ENCODE peak calls at places on chromosomes 3 and 15, in four cellular contexts. N is lower lobe of right lung, S is GM10248, D is breast epithelium. T is an unnamed sample.

GRCh38 chr3:127326341-127326740 is 38.5 kb upstream of the PRR20G start:
- DNase-seq in N (no peak), S (no peak), D (no peak), T (no peak)

GRCh38 chr15:75389791-75390382 is 21.5 kb upstream of the MAN2C1 start:
- DNase-seq in N (no peak), S (no peak), D (no peak), T (no peak)

GRCh38 chr15:50046159-50046558 is 72.9 kb downstream of the ATP8B4 start:
- DNase-seq in N (no peak), S (no peak), D (no peak), T (no peak)

GRCh38 chr3:132347095-132347494 is 29.9 kb downstream of the ACP3 start:
- DNase-seq in N (no peak), S (no peak), D (no peak), T (no peak)

GRCh38 chr3:73100734-73101550 is 39.5 kb downstream of the EBLN2 start:
- DNase-seq in N (peak), S (peak), D (peak), T (peak)

GRCh38 chr15:36498922-36499321 is 80.5 kb upstream of the CDIN1 start:
- DNase-seq in N (no peak), S (no peak), D (no peak), T (no peak)

GRCh38 chr15:85800460-85801123 is 5.9 kb upstream of the KLHL25 start:
- DNase-seq in N (peak), S (no peak), D (peak), T (no peak)

GRCh38 chr3:123783050-123783724 is 100.9 kb downstream of the MYLK start:
- DNase-seq in N (no peak), S (no peak), D (no peak), T (no peak)

GRCh38 chr15:64906402-64906801 is 5.3 kb upstream of the ANKDD1A start:
- DNase-seq in N (no peak), S (no peak), D (no peak), T (no peak)

GRCh38 chr15:100923902-100924301 is 4.7 kb downstream of the LRRK1 start:
- DNase-seq in N (no peak), S (no peak), D (no peak), T (no peak)

GRCh38 chr3:354433-354832 is 157.9 kb downstream of the CHL1 start:
- DNase-seq in N (no peak), S (peak), D (no peak), T (no peak)

GRCh38 chr15:77546050-77546501 is 86.6 kb downstream of the LINGO1 start:
- DNase-seq in N (no peak), S (no peak), D (no peak), T (no peak)

GRCh38 chr3:36796896-36797295 is 32.5 kb upstream of the DCLK3 start:
- DNase-seq in N (no peak), S (no peak), D (no peak), T (no peak)

GRCh38 chr3:16140116-16140893 is 34.2 kb upstream of the GALNT15 start:
- DNase-seq in N (no peak), S (no peak), D (no peak), T (no peak)

GRCh38 chr3:123660900-123661299 is 76.0 kb upstream of the HACD2 start:
- DNase-seq in N (peak), S (no peak), D (peak), T (peak)

GRCh38 chr3:74000715-74001114 is 376.0 kb upstream of the PDZRN3 start:
- DNase-seq in N (no peak), S (no peak), D (no peak), T (no peak)

GRCh38 chr15:78209646-78210348 is 24.6 kb downstream of the ACSBG1 start:
- DNase-seq in N (peak), S (no peak), D (peak), T (no peak)

GRCh38 chr3:62558549-62559112 is 185.3 kb upstream of the FEZF2 start:
- DNase-seq in N (no peak), S (peak), D (no peak), T (no peak)

GRCh38 chr3:13506680-13507079 is 26.6 kb downstream of the HDAC11 start:
- DNase-seq in N (peak), S (no peak), D (no peak), T (no peak)

GRCh38 chr3:117165611-117166051 is 456.1 kb downstream of the TUSC7 start:
- DNase-seq in N (no peak), S (no peak), D (no peak), T (no peak)

GRCh38 chr15:37038036-37038715 is 62.2 kb downstream of the MEIS2 start:
- DNase-seq in N (no peak), S (no peak), D (no peak), T (no peak)

GRCh38 chr3:38565339-38566214 is 69.4 kb downstream of the EXOG start:
- DNase-seq in N (peak), S (no peak), D (peak), T (no peak)

GRCh38 chr15:40894689-40895308 is 549 bp downstream of the VPS18 start:
- DNase-seq in N (peak), S (peak), D (no peak), T (no peak)

GRCh38 chr3:67176396-67176795 is 178.3 kb downstream of the KBTBD8 start:
- DNase-seq in N (no peak), S (no peak), D (no peak), T (no peak)

GRCh38 chr3:49671291-49672288 is 2.6 kb upstream of the APEH start:
- DNase-seq in N (peak), S (peak), D (peak), T (no peak)

GRCh38 chr3:145727416-145727930 is 433.5 kb downstream of the PLOD2 start:
- DNase-seq in N (no peak), S (no peak), D (no peak), T (no peak)

GRCh38 chr15:61216519-61216918 is 12.6 kb downstream of the RORA start:
- DNase-seq in N (no peak), S (no peak), D (no peak), T (no peak)

GRCh38 chr3:102361013-102361412 is 73.8 kb upstream of the ZPLD1 start:
- DNase-seq in N (no peak), S (no peak), D (no peak), T (no peak)

GRCh38 chr3:193911784-193912183 is 224.2 kb upstream of the HES1 start:
- DNase-seq in N (no peak), S (no peak), D (no peak), T (no peak)

GRCh38 chr3:78287085-78287484 is 1247.2 kb downstream of the ROBO2 start:
- DNase-seq in N (no peak), S (no peak), D (no peak), T (no peak)

GRCh38 chr3:25586167-25586505 is 78.6 kb downstream of the TOP2B start:
- DNase-seq in N (no peak), S (no peak), D (no peak), T (no peak)

GRCh38 chr3:103195201-103195600 is 760.4 kb downstream of the ZPLD1 start:
- DNase-seq in N (no peak), S (no peak), D (no peak), T (no peak)

GRCh38 chr3:140233702-140234101 is 298.7 kb downstream of the CLSTN2 start:
- DNase-seq in N (no peak), S (no peak), D (no peak), T (no peak)

GRCh38 chr3:194275231-194275671 is 75.9 kb downstream of the CPN2 start:
- DNase-seq in N (peak), S (peak), D (no peak), T (peak)

GRCh38 chr15:51706347-51706746 is 25.0 kb downstream of the SCG3 start:
- DNase-seq in N (no peak), S (no peak), D (no peak), T (no peak)

GRCh38 chr15:51702710-51703109 is 21.4 kb downstream of the SCG3 start:
- DNase-seq in N (no peak), S (no peak), D (no peak), T (no peak)

GRCh38 chr15:51708013-51708412 is 26.7 kb downstream of the SCG3 start:
- DNase-seq in N (no peak), S (no peak), D (no peak), T (no peak)

GRCh38 chr15:51706931-51707608 is 25.8 kb downstream of the SCG3 start:
- DNase-seq in N (no peak), S (no peak), D (no peak), T (no peak)
- TF ChIP-seq CTCF in N (no peak), S (no peak), D (no peak), T (no peak)

GRCh38 chr3:155491696-155492095 is 198.2 kb upstream of the STRIT1 start:
- DNase-seq in N (no peak), S (no peak), D (no peak), T (no peak)
- TF ChIP-seq CTCF in N (no peak), S (no peak), D (no peak), T (no peak)

GRCh38 chr3:47250309-47251060 is 32.1 kb downstream of the KIF9 start:
- DNase-seq in N (peak), S (peak), D (no peak), T (no peak)
- TF ChIP-seq CTCF in N (peak), S (peak), D (no peak), T (no peak)

DNA sequence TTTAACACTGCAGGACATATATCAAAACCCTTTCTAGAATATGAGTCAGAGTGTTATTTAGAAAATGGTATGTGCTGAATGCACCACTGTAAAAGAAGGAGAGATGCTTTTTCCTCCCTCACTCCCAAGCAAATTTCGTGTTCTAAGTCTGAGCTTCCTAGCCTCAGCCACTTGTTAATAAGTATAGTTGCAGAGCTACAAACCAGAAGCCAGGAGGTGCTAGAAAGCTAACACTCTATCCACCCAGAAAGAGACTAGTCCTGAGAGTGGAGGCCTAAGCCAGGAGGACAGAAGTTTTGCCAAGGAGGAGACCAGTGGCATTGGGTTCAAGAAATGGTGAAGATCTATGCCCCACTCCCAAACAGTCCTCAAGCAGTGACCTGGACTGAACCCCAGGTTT is 40.5 kb upstream of the GYG1 start:
- DNase-seq in N (no peak), S (no peak), D (no peak), T (no peak)
- TF ChIP-seq CTCF in N (no peak), S (peak), D (no peak), T (no peak)

DNA sequence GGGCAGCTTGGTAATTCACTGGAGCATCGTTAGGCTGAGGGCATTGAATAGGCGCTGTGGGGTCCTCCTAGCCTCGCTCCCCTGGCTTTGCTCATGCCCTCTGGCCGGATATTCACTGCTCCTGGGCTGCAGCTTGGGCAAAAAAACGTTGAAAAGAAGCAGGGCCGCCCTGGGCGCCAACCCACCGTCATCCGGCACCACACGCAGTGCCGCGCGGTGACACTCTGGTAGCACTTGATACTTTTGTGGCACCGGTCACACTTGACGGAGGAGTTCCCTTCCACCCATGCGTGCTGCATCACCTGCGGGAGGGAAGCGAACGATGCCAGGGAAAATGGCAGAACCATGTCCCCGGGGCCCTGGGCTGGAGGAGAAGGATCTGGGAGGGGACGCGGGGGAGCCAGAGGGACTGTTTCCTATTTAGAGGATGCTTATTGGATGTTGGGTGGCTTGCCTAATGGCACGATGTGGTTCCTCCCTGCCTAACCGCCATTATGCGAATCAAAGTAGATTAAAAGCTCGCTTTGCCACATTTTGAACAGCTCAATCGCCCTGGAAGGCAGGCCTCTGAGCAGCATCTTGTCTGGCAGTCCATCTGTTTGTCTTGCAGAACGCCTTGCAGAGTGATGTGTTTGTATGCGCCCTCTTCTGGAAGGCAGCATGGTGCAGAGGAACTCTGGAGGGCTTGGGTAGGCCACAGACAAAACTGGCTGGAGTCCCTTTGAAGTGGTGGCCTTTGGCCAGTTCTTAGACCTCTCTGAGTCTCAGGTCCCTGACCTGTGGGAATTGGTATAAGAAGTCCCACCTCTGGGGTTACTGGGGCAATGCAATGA is 93.2 kb downstream of the DGKG start:
- DNase-seq in N (no peak), S (no peak), D (no peak), T (no peak)
- TF ChIP-seq CTCF in N (no peak), S (peak), D (no peak), T (no peak)

DNA sequence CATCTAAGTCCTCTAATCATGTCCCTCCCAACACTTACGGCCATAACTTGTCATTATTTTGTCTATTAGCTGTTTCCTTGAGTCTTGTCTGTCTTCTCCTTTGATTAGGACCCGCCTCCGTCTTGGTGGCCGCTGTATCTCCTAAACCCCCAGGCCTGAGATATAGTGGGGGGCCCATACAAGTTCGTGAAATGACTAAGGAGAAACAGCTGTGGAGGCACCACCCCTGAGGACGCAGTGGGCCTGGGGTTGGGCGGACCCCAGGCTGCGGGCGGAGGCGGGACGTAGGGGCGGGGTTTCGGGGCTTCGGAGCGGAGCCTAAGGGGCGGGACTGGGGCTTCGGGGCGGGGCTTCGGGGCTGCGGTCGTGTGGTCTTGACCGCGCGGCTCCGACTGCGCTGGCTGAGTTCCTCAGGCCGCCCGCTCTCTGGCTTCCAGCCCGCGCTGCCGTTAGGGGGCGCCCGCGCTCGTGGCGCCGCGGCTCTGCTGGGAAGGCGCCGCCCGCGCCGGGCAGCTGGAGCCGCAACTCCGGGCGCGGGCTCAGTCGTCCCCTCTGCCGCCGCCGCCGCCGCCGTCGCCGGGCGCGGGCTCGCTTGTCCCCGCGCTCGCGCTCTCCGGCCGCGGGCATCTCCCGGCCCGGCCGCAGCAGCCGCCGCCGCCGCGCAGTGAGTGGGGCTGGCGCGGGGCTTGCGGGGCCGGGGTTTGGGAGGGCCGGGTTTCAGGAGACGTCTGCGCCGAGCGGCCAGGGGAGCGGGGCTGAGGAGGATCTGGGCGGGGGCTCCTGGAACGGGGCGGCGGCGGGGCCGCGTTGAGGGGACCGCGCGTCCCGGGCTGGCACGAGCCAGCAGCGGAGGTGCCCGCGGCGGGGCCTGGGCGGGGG is at the start of gene KCTD6:
- DNase-seq in N (peak), S (peak), D (peak), T (peak)
- TF ChIP-seq CTCF in N (peak), S (peak), D (no peak), T (no peak)

T was measured in omental fat pad.